ENCODE peak calls at places on chromosome 15, in seven cellular contexts. One of them, this sample, is unnamed.

GRCh38 chr15:83323296-83323711 is 38.8 kb upstream of the BNC1 start:
- DNase-seq in natural killer cell treated with Interleukin-12 subunit alpha and Interleukin-12 subunit beta and Interleukin-15 and Interleukin-18, amount 100 ng/mL, for 72 hours: no peak
- DNase-seq in Panc1: no peak
- DNase-seq in cardiac muscle cell: peak
- DNase-seq in fibroblast of the aortic adventitia: peak
- DNase-seq in transverse colon: no peak
- DNase-seq in A172: peak
- DNase-seq in this sample: no peak

GRCh38 chr15:39365161-39365560 is 215.7 kb upstream of the THBS1 start:
- DNase-seq in natural killer cell treated with Interleukin-12 subunit alpha and Interleukin-12 subunit beta and Interleukin-15 and Interleukin-18, amount 100 ng/mL, for 72 hours: no peak
- DNase-seq in Panc1: no peak
- DNase-seq in cardiac muscle cell: peak
- DNase-seq in fibroblast of the aortic adventitia: peak
- DNase-seq in transverse colon: no peak
- DNase-seq in A172: no peak
- DNase-seq in this sample: no peak

GRCh38 chr15:29674661-29675533 is 147.4 kb downstream of the TJP1 start:
- DNase-seq in natural killer cell treated with Interleukin-12 subunit alpha and Interleukin-12 subunit beta and Interleukin-15 and Interleukin-18, amount 100 ng/mL, for 72 hours: no peak
- DNase-seq in Panc1: no peak
- DNase-seq in cardiac muscle cell: peak
- DNase-seq in fibroblast of the aortic adventitia: peak
- DNase-seq in transverse colon: peak
- DNase-seq in A172: no peak
- DNase-seq in this sample: no peak

GRCh38 chr15:63564093-63564492 is 33.1 kb upstream of the FBXL22 start:
- DNase-seq in natural killer cell treated with Interleukin-12 subunit alpha and Interleukin-12 subunit beta and Interleukin-15 and Interleukin-18, amount 100 ng/mL, for 72 hours: no peak
- DNase-seq in Panc1: no peak
- DNase-seq in cardiac muscle cell: no peak
- DNase-seq in fibroblast of the aortic adventitia: no peak
- DNase-seq in transverse colon: no peak
- DNase-seq in A172: no peak
- DNase-seq in this sample: no peak

GRCh38 chr15:100052716-100053475 is 288.9 kb downstream of the ADAMTS17 start:
- DNase-seq in natural killer cell treated with Interleukin-12 subunit alpha and Interleukin-12 subunit beta and Interleukin-15 and Interleukin-18, amount 100 ng/mL, for 72 hours: no peak
- DNase-seq in Panc1: no peak
- DNase-seq in cardiac muscle cell: no peak
- DNase-seq in fibroblast of the aortic adventitia: no peak
- DNase-seq in transverse colon: no peak
- DNase-seq in A172: no peak
- DNase-seq in this sample: no peak

GRCh38 chr15:76391309-76391708 is 54.7 kb downstream of the ISL2 start:
- DNase-seq in natural killer cell treated with Interleukin-12 subunit alpha and Interleukin-12 subunit beta and Interleukin-15 and Interleukin-18, amount 100 ng/mL, for 72 hours: no peak
- DNase-seq in Panc1: no peak
- DNase-seq in cardiac muscle cell: no peak
- DNase-seq in fibroblast of the aortic adventitia: no peak
- DNase-seq in transverse colon: no peak
- DNase-seq in A172: no peak
- DNase-seq in this sample: no peak

GRCh38 chr15:55168350-55168974 is 28.3 kb downstream of the RSL24D1 start:
- DNase-seq in natural killer cell treated with Interleukin-12 subunit alpha and Interleukin-12 subunit beta and Interleukin-15 and Interleukin-18, amount 100 ng/mL, for 72 hours: peak
- DNase-seq in Panc1: peak
- DNase-seq in cardiac muscle cell: peak
- DNase-seq in fibroblast of the aortic adventitia: peak
- DNase-seq in transverse colon: peak
- DNase-seq in A172: peak
- DNase-seq in this sample: no peak

GRCh38 chr15:96564546-96564945 is 234.0 kb downstream of the NR2F2 start:
- DNase-seq in natural killer cell treated with Interleukin-12 subunit alpha and Interleukin-12 subunit beta and Interleukin-15 and Interleukin-18, amount 100 ng/mL, for 72 hours: no peak
- DNase-seq in Panc1: no peak
- DNase-seq in cardiac muscle cell: no peak
- DNase-seq in fibroblast of the aortic adventitia: no peak
- DNase-seq in transverse colon: no peak
- DNase-seq in A172: peak
- DNase-seq in this sample: no peak

GRCh38 chr15:98907921-98908490 is 99.6 kb downstream of the PGPEP1L start:
- DNase-seq in natural killer cell treated with Interleukin-12 subunit alpha and Interleukin-12 subunit beta and Interleukin-15 and Interleukin-18, amount 100 ng/mL, for 72 hours: no peak
- DNase-seq in Panc1: no peak
- DNase-seq in cardiac muscle cell: no peak
- DNase-seq in fibroblast of the aortic adventitia: no peak
- DNase-seq in transverse colon: no peak
- DNase-seq in A172: no peak
- DNase-seq in this sample: no peak

GRCh38 chr15:60903221-60903620 is 325.9 kb downstream of the RORA start:
- DNase-seq in natural killer cell treated with Interleukin-12 subunit alpha and Interleukin-12 subunit beta and Interleukin-15 and Interleukin-18, amount 100 ng/mL, for 72 hours: no peak
- DNase-seq in Panc1: no peak
- DNase-seq in cardiac muscle cell: no peak
- DNase-seq in fibroblast of the aortic adventitia: no peak
- DNase-seq in transverse colon: no peak
- DNase-seq in A172: no peak
- DNase-seq in this sample: no peak

GRCh38 chr15:34336947-34337556 is 529 bp downstream of the SLC12A6 start:
- DNase-seq in natural killer cell treated with Interleukin-12 subunit alpha and Interleukin-12 subunit beta and Interleukin-15 and Interleukin-18, amount 100 ng/mL, for 72 hours: no peak
- DNase-seq in Panc1: no peak
- DNase-seq in cardiac muscle cell: no peak
- DNase-seq in fibroblast of the aortic adventitia: no peak
- DNase-seq in transverse colon: peak
- DNase-seq in A172: no peak
- DNase-seq in this sample: no peak

GRCh38 chr15:61720197-61720596 is 340.1 kb downstream of the VPS13C start:
- DNase-seq in natural killer cell treated with Interleukin-12 subunit alpha and Interleukin-12 subunit beta and Interleukin-15 and Interleukin-18, amount 100 ng/mL, for 72 hours: no peak
- DNase-seq in Panc1: no peak
- DNase-seq in cardiac muscle cell: no peak
- DNase-seq in fibroblast of the aortic adventitia: no peak
- DNase-seq in transverse colon: no peak
- DNase-seq in A172: no peak
- DNase-seq in this sample: no peak

GRCh38 chr15:45918839-45919238 is 284.0 kb downstream of the SQOR start:
- DNase-seq in natural killer cell treated with Interleukin-12 subunit alpha and Interleukin-12 subunit beta and Interleukin-15 and Interleukin-18, amount 100 ng/mL, for 72 hours: no peak
- DNase-seq in Panc1: no peak
- DNase-seq in cardiac muscle cell: peak
- DNase-seq in fibroblast of the aortic adventitia: no peak
- DNase-seq in transverse colon: no peak
- DNase-seq in A172: no peak
- DNase-seq in this sample: no peak

GRCh38 chr15:95639208-95639607 is 691.3 kb upstream of the NR2F2 start:
- DNase-seq in natural killer cell treated with Interleukin-12 subunit alpha and Interleukin-12 subunit beta and Interleukin-15 and Interleukin-18, amount 100 ng/mL, for 72 hours: no peak
- DNase-seq in Panc1: no peak
- DNase-seq in cardiac muscle cell: no peak
- DNase-seq in fibroblast of the aortic adventitia: no peak
- DNase-seq in transverse colon: no peak
- DNase-seq in A172: no peak
- DNase-seq in this sample: no peak

GRCh38 chr15:40477703-40478269 is 7.0 kb downstream of the CHST14 start:
- DNase-seq in natural killer cell treated with Interleukin-12 subunit alpha and Interleukin-12 subunit beta and Interleukin-15 and Interleukin-18, amount 100 ng/mL, for 72 hours: no peak
- DNase-seq in Panc1: no peak
- DNase-seq in cardiac muscle cell: no peak
- DNase-seq in fibroblast of the aortic adventitia: no peak
- DNase-seq in transverse colon: no peak
- DNase-seq in A172: no peak
- DNase-seq in this sample: no peak

GRCh38 chr15:40721716-40722115 is 26.7 kb downstream of the RAD51 start:
- DNase-seq in natural killer cell treated with Interleukin-12 subunit alpha and Interleukin-12 subunit beta and Interleukin-15 and Interleukin-18, amount 100 ng/mL, for 72 hours: no peak
- DNase-seq in Panc1: no peak
- DNase-seq in cardiac muscle cell: peak
- DNase-seq in fibroblast of the aortic adventitia: peak
- DNase-seq in transverse colon: no peak
- DNase-seq in A172: no peak
- DNase-seq in this sample: no peak

GRCh38 chr15:41561777-41562145 is 2.7 kb downstream of the TYRO3 start:
- DNase-seq in natural killer cell treated with Interleukin-12 subunit alpha and Interleukin-12 subunit beta and Interleukin-15 and Interleukin-18, amount 100 ng/mL, for 72 hours: no peak
- DNase-seq in Panc1: no peak
- DNase-seq in cardiac muscle cell: peak
- DNase-seq in fibroblast of the aortic adventitia: peak
- DNase-seq in transverse colon: peak
- DNase-seq in A172: no peak
- DNase-seq in this sample: no peak

GRCh38 chr15:50798684-50799083 is 33.2 kb upstream of the SPPL2A start:
- DNase-seq in natural killer cell treated with Interleukin-12 subunit alpha and Interleukin-12 subunit beta and Interleukin-15 and Interleukin-18, amount 100 ng/mL, for 72 hours: no peak
- DNase-seq in Panc1: no peak
- DNase-seq in cardiac muscle cell: no peak
- DNase-seq in fibroblast of the aortic adventitia: no peak
- DNase-seq in transverse colon: peak
- DNase-seq in A172: peak
- DNase-seq in this sample: no peak

GRCh38 chr15:90884719-90885431 is 571 bp downstream of the FES start:
- DNase-seq in natural killer cell treated with Interleukin-12 subunit alpha and Interleukin-12 subunit beta and Interleukin-15 and Interleukin-18, amount 100 ng/mL, for 72 hours: no peak
- DNase-seq in Panc1: no peak
- DNase-seq in cardiac muscle cell: no peak
- DNase-seq in fibroblast of the aortic adventitia: no peak
- DNase-seq in transverse colon: no peak
- DNase-seq in A172: no peak
- DNase-seq in this sample: no peak

GRCh38 chr15:56128081-56128480 is 115.6 kb downstream of the RFX7 start:
- DNase-seq in natural killer cell treated with Interleukin-12 subunit alpha and Interleukin-12 subunit beta and Interleukin-15 and Interleukin-18, amount 100 ng/mL, for 72 hours: no peak
- DNase-seq in Panc1: no peak
- DNase-seq in cardiac muscle cell: no peak
- DNase-seq in fibroblast of the aortic adventitia: no peak
- DNase-seq in transverse colon: no peak
- DNase-seq in A172: no peak
- DNase-seq in this sample: no peak

GRCh38 chr15:94174399-94174802 is 57.0 kb upstream of the MCTP2 start:
- DNase-seq in natural killer cell treated with Interleukin-12 subunit alpha and Interleukin-12 subunit beta and Interleukin-15 and Interleukin-18, amount 100 ng/mL, for 72 hours: peak
- DNase-seq in Panc1: no peak
- DNase-seq in cardiac muscle cell: no peak
- DNase-seq in fibroblast of the aortic adventitia: no peak
- DNase-seq in transverse colon: no peak
- DNase-seq in A172: peak
- DNase-seq in this sample: peak

GRCh38 chr15:69117431-69117841 is 43.0 kb upstream of the GLCE start:
- DNase-seq in natural killer cell treated with Interleukin-12 subunit alpha and Interleukin-12 subunit beta and Interleukin-15 and Interleukin-18, amount 100 ng/mL, for 72 hours: no peak
- DNase-seq in Panc1: no peak
- DNase-seq in cardiac muscle cell: no peak
- DNase-seq in fibroblast of the aortic adventitia: no peak
- DNase-seq in transverse colon: no peak
- DNase-seq in A172: no peak
- DNase-seq in this sample: no peak

GRCh38 chr15:43903864-43904290 is 77.1 kb downstream of the WDR76 start:
- DNase-seq in natural killer cell treated with Interleukin-12 subunit alpha and Interleukin-12 subunit beta and Interleukin-15 and Interleukin-18, amount 100 ng/mL, for 72 hours: no peak
- DNase-seq in Panc1: peak
- DNase-seq in cardiac muscle cell: peak
- DNase-seq in fibroblast of the aortic adventitia: peak
- DNase-seq in transverse colon: peak
- DNase-seq in A172: peak
- DNase-seq in this sample: no peak

This sample was measured in CD14-positive monocyte.